ENCODE peak calls at places on chromosomes 6 and 20, in four cellular contexts. U is hypothalamus, Y is GM04503, V is foreskin fibroblast. T is an unnamed sample.

GRCh38 chr6:147283460-147283859 is 79.2 kb downstream of the STXBP5 start:
- DNase-seq in Y (no peak), V (peak; percentile 63), U (no peak), T (peak; percentile 26)

GRCh38 chr6:165649701-165650137 is 13.3 kb downstream of the PDE10A start:
- DNase-seq in Y (no peak), V (no peak), U (no peak), T (no peak)

GRCh38 chr6:63643862-63644261 is 8.3 kb downstream of the PHF3 start:
- DNase-seq in V (no peak), U (no peak), Y (no peak), T (no peak)

GRCh38 chr6:87968435-87969278 is 79.0 kb upstream of the SPACA1 start:
- DNase-seq in Y (no peak), U (no peak), V (peak; percentile 16), T (no peak)

GRCh38 chr20:676967-677366 is 1.4 kb upstream of the SCRT2 start:
- DNase-seq in Y (no peak), U (no peak), V (no peak), T (no peak)

GRCh38 chr20:49603209-49603627 is 35.3 kb upstream of the PTGIS start:
- DNase-seq in U (no peak), Y (no peak), V (peak; percentile 78), T (no peak)

GRCh38 chr20:10524643-10525042 is 89.5 kb downstream of the SLX4IP start:
- DNase-seq in Y (no peak), U (no peak), V (peak; percentile 36), T (no peak)

GRCh38 chr6:74167951-74168350 is 471.9 kb downstream of the CD109 start:
- DNase-seq in Y (no peak), U (no peak), V (peak; percentile 10), T (no peak)

GRCh38 chr6:20833881-20834515 is 299.7 kb downstream of the CDKAL1 start:
- DNase-seq in V (no peak), Y (no peak), U (no peak), T (no peak)

GRCh38 chr20:1945134-1945618 is 48.7 kb downstream of the PDYN start:
- DNase-seq in V (no peak), Y (no peak), U (peak; percentile 52), T (peak; percentile 27)

GRCh38 chr6:136668571-136668970 is 118.3 kb upstream of the MAP7 start:
- DNase-seq in Y (no peak), U (no peak), V (no peak), T (no peak)

GRCh38 chr6:142014515-142014914 is 118.2 kb upstream of the GJE1 start:
- DNase-seq in V (peak; percentile 96), Y (peak; percentile 86), U (no peak), T (peak; percentile 66)

GRCh38 chr20:52972965-52973819 is 1.0 kb downstream of the TSHZ2 start:
- DNase-seq in V (no peak), U (no peak), Y (no peak), T (peak; percentile 26)

GRCh38 chr6:36028887-36029324 is 1.3 kb downstream of the MAPK14 start:
- DNase-seq in U (peak; percentile 26), V (peak; percentile 87), Y (peak; percentile 29), T (peak; percentile 49)

GRCh38 chr6:147651249-147652063 is 143.0 kb downstream of the SAMD5 start:
- DNase-seq in Y (no peak), V (peak; percentile 69), U (no peak), T (peak; percentile 7)

GRCh38 chr6:97524846-97525245 is 241.8 kb upstream of the MMS22L start:
- DNase-seq in U (no peak), V (no peak), Y (no peak), T (no peak)

GRCh38 chr6:26420607-26421235 is 18.6 kb downstream of the BTN3A1 start:
- DNase-seq in V (peak; percentile 61), U (no peak), Y (no peak), T (no peak)

GRCh38 chr20:32941155-32941885 is 62.9 kb downstream of the SUN5 start:
- DNase-seq in Y (no peak), U (no peak), V (no peak), T (no peak)

GRCh38 chr20:62378215-62378614 is 8.7 kb upstream of the RPS21 start:
- DNase-seq in U (no peak), Y (no peak), V (no peak), T (no peak)

GRCh38 chr20:23116301-23117089 is 30.4 kb upstream of the CD93 start:
- DNase-seq in Y (peak; percentile 11), U (no peak), V (peak; percentile 65), T (peak; percentile 53)

GRCh38 chr6:11876934-11877433 is 98.4 kb upstream of the ADTRP start:
- DNase-seq in V (no peak), U (no peak), Y (no peak), T (no peak)

GRCh38 chr20:36951977-36952738 is 650 bp upstream of the SAMHD1 start:
- DNase-seq in V (no peak), Y (no peak), U (no peak), T (no peak)

GRCh38 chr20:58852559-58853271 is at the start of gene GNAS:
- DNase-seq in V (peak; percentile 82), Y (no peak), U (peak; percentile 14), T (peak; percentile 72)

GRCh38 chr6:16803294-16804006 is 42.2 kb upstream of the ATXN1 start:
- DNase-seq in V (no peak), Y (no peak), U (peak; percentile 87), T (no peak)

GRCh38 chr20:49811825-49812462 is 684 bp upstream of the SLC9A8 start:
- DNase-seq in Y (no peak), U (no peak), V (peak; percentile 72), T (peak; percentile 30)

GRCh38 chr20:5448449-5449118 is 131.8 kb upstream of the PROKR2 start:
- DNase-seq in V (peak; percentile 65), Y (peak; percentile 3), U (peak; percentile 10), T (peak; percentile 63)

GRCh38 chr6:111551521-111552231 is 54.0 kb downstream of the TRAF3IP2 start:
- DNase-seq in V (peak; percentile 47), Y (no peak), U (no peak), T (no peak)

GRCh38 chr6:143346004-143346403 is 104.5 kb downstream of the ADAT2 start:
- DNase-seq in Y (no peak), V (peak; percentile 50), U (no peak), T (no peak)

GRCh38 chr20:5729348-5729747 is 20.9 kb upstream of the SHLD1 start:
- DNase-seq in U (no peak), V (peak; percentile 71), Y (no peak), T (no peak)

GRCh38 chr6:92688328-92688727 is 731.0 kb downstream of the EPHA7 start:
- DNase-seq in Y (no peak), V (no peak), U (no peak), T (no peak)

GRCh38 chr6:167397712-167398111 is 72.8 kb downstream of the TTLL2 start:
- DNase-seq in V (no peak), U (no peak), Y (no peak), T (no peak)

GRCh38 chr6:29959492-29959891 is 17.2 kb downstream of the HLA-A start:
- DNase-seq in Y (no peak), V (no peak), U (no peak), T (no peak)

GRCh38 chr20:24610341-24611115 is 141.1 kb downstream of the SYNDIG1 start:
- DNase-seq in Y (no peak), U (no peak), V (no peak), T (no peak)

GRCh38 chr20:50814438-50815161 is 19.7 kb downstream of the BCAS4 start:
- DNase-seq in U (no peak), V (no peak), Y (no peak), T (no peak)

GRCh38 chr6:147869223-147869600 is 360.7 kb downstream of the SAMD5 start:
- DNase-seq in Y (no peak), V (no peak), U (no peak), T (no peak)

GRCh38 chr6:156347251-156348049 is 429.7 kb upstream of the ARID1B start:
- DNase-seq in U (no peak), V (no peak), Y (no peak), T (no peak)

GRCh38 chr6:3393796-3394195 is 63.1 kb downstream of the SLC22A23 start:
- DNase-seq in V (no peak), U (no peak), Y (no peak), T (no peak)

GRCh38 chr20:11833825-11834224 is 83.9 kb upstream of the BTBD3 start:
- DNase-seq in Y (no peak), V (no peak), U (no peak), T (no peak)

T was measured in AG08395.